ENCODE peak calls at places on chromosomes 16 and 17, in eight cellular contexts. E is activated T-helper 9 cell treated with anti-CD3 and anti-CD28 coated beads, Interleukin-2, amount 50 U/mL, for 16 hours; S is OCI-M1; M is mammary epithelial cell; G is heart right ventricle; B is AG04450; A is A549; N is NCI-H774. C is an unnamed sample.

GRCh38 chr17:79237448-79238053 is 162.9 kb downstream of the ENGASE start:
- DNase-seq in G (no peak), M (no peak), A (no peak), S (no peak), N (no peak), E (no peak), B (no peak), C (no peak)

GRCh38 chr17:72120878-72121163 is at the start of gene SOX9:
- DNase-seq in M (peak; percentile 98), E (no peak), S (no peak), G (peak; percentile 91), B (peak; percentile 87), A (peak; percentile 96), N (peak; percentile 97), C (peak; percentile 87)

GRCh38 chr16:87734644-87735043 is 31.1 kb downstream of the KLHDC4 start:
- DNase-seq in N (no peak), G (no peak), E (no peak), M (no peak), B (no peak), A (no peak), S (no peak), C (no peak)

GRCh38 chr17:21251611-21252010 is 1.6 kb downstream of the NATD1 start:
- DNase-seq in S (no peak), B (no peak), G (no peak), N (no peak), A (no peak), E (no peak), M (no peak), C (no peak)

GRCh38 chr16:21973945-21974344 is 20.8 kb downstream of the UQCRC2 start:
- DNase-seq in A (no peak), E (no peak), B (no peak), N (no peak), S (no peak), G (no peak), M (no peak), C (no peak)

GRCh38 chr17:71349908-71350600 is 770.8 kb upstream of the SOX9 start:
- DNase-seq in N (no peak), G (no peak), E (no peak), S (no peak), B (no peak), A (no peak), M (no peak), C (no peak)

GRCh38 chr17:41420134-41420533 is 4.3 kb downstream of the KRT37 start:
- DNase-seq in N (no peak), M (peak; percentile 78), G (no peak), A (no peak), B (no peak), S (no peak), E (no peak), C (no peak)

GRCh38 chr17:17693253-17693954 is 12.1 kb downstream of the RAI1 start:
- DNase-seq in A (peak; percentile 70), N (no peak), B (no peak), E (no peak), G (no peak), M (peak; percentile 82), S (peak; percentile 37), C (peak; percentile 73)

GRCh38 chr17:50943575-50943933 is 77.4 kb upstream of the TOB1 start:
- DNase-seq in N (no peak), S (no peak), M (no peak), G (no peak), B (no peak), A (no peak), E (no peak), C (peak; percentile 54)

GRCh38 chr17:59688008-59688407 is 19.2 kb downstream of the PTRH2 start:
- DNase-seq in N (no peak), E (no peak), B (no peak), G (no peak), A (no peak), S (peak; percentile 24), M (no peak), C (no peak)

GRCh38 chr17:72205357-72205756 is 84.5 kb downstream of the SOX9 start:
- DNase-seq in A (no peak), G (no peak), S (no peak), M (no peak), E (no peak), B (no peak), N (no peak), C (no peak)

GRCh38 chr17:50469005-50469605 is 425 bp upstream of the CHAD start:
- DNase-seq in M (no peak), G (no peak), N (no peak), S (no peak), A (no peak), E (no peak), B (no peak), C (no peak)

GRCh38 chr16:23333034-23333579 is 31.0 kb downstream of the SCNN1B start:
- DNase-seq in A (peak; percentile 41), E (no peak), S (no peak), B (no peak), G (no peak), N (no peak), M (peak; percentile 38), C (no peak)

C was measured in sciatic nerve.